ENCODE peak calls at places on chromosome 10, in five cellular contexts. One of them, this sample, is unnamed. For H3K36me3, the result is how much of the 10 kb centered on the place peaks cover.

GRCh38 chr10:44030132-44030531 is 354.8 kb downstream of the CXCL12 start:
- DNase-seq in keratinocyte: no peak
- DNase-seq in GM23248: no peak
- DNase-seq in hepatocyte: no peak
- DNase-seq in neuronal stem cell: no peak
- DNase-seq in this sample: peak

GRCh38 chr10:35526775-35527174 is 78.4 kb upstream of the GJD4 start:
- DNase-seq in hepatocyte: no peak
- DNase-seq in keratinocyte: no peak
- DNase-seq in GM23248: no peak
- DNase-seq in neuronal stem cell: no peak
- DNase-seq in this sample: no peak

GRCh38 chr10:67602268-67602950 is 93.6 kb downstream of the CTNNA3 start:
- DNase-seq in GM23248: peak
- DNase-seq in keratinocyte: no peak
- DNase-seq in hepatocyte: no peak
- DNase-seq in neuronal stem cell: no peak
- DNase-seq in this sample: no peak

GRCh38 chr10:59628965-59629364 is 80.7 kb downstream of the SLC16A9 start:
- DNase-seq in GM23248: no peak
- DNase-seq in neuronal stem cell: no peak
- DNase-seq in hepatocyte: no peak
- DNase-seq in keratinocyte: no peak
- DNase-seq in this sample: no peak

GRCh38 chr10:80265740-80266512 is 23.5 kb downstream of the MAT1A start:
- DNase-seq in GM23248: no peak
- DNase-seq in neuronal stem cell: peak
- DNase-seq in hepatocyte: no peak
- DNase-seq in keratinocyte: no peak
- DNase-seq in this sample: no peak

GRCh38 chr10:88032566-88032965 is 169.1 kb downstream of the PTEN start:
- DNase-seq in keratinocyte: no peak
- DNase-seq in GM23248: peak
- DNase-seq in neuronal stem cell: no peak
- DNase-seq in hepatocyte: no peak
- DNase-seq in this sample: no peak

GRCh38 chr10:71216363-71216695 is 4.0 kb downstream of the UNC5B start:
- DNase-seq in neuronal stem cell: no peak
- DNase-seq in keratinocyte: no peak
- DNase-seq in hepatocyte: no peak
- DNase-seq in GM23248: no peak
- DNase-seq in this sample: no peak

GRCh38 chr10:119468542-119469324 is 73.8 kb downstream of the RGS10 start:
- DNase-seq in keratinocyte: no peak
- DNase-seq in GM23248: no peak
- DNase-seq in neuronal stem cell: no peak
- DNase-seq in hepatocyte: no peak
- DNase-seq in this sample: peak

GRCh38 chr10:90437452-90437851 is 420.4 kb downstream of the HTR7 start:
- DNase-seq in neuronal stem cell: no peak
- DNase-seq in keratinocyte: no peak
- DNase-seq in hepatocyte: no peak
- DNase-seq in GM23248: no peak
- DNase-seq in this sample: no peak

DNA sequence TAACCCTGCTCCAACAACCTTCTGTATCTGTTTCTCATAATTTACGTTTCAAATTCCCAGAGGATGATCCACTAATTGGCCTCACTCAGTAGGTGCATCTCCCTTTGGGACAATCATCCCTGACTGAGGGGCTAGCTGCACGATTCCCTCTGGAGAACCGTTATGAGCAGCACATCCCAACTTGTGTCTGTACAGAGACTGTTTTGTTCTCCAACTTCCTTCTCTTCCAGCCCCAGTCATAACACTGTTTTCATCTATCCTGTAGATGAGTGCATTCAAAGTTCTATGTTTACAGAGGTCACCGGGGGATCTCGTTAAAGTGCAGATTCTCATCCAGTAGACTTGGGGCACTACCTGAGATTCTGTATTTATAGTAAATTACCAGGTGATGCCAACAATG is 187.2 kb downstream of the REEP3 start:
- DNase-seq in GM23248: no peak
- DNase-seq in hepatocyte: no peak
- DNase-seq in neuronal stem cell: no peak
- DNase-seq in keratinocyte: no peak
- DNase-seq in this sample: no peak
- H3K27ac ChIP-seq in GM23248: no peak
- H3K27ac ChIP-seq in hepatocyte: no peak
- H3K27ac ChIP-seq in neuronal stem cell: no peak
- H3K27ac ChIP-seq in keratinocyte: no peak
- H3K27ac ChIP-seq in this sample: no peak

GRCh38 chr10:7891634-7892033 is 73.3 kb downstream of the TAF3 start:
- DNase-seq in neuronal stem cell: no peak
- DNase-seq in keratinocyte: no peak
- DNase-seq in GM23248: no peak
- DNase-seq in hepatocyte: no peak
- DNase-seq in this sample: no peak

GRCh38 chr10:7889947-7890542 is 71.7 kb downstream of the TAF3 start:
- DNase-seq in hepatocyte: no peak
- DNase-seq in keratinocyte: no peak
- DNase-seq in GM23248: no peak
- DNase-seq in neuronal stem cell: no peak
- DNase-seq in this sample: no peak

GRCh38 chr10:7887417-7887816 is 69.1 kb downstream of the TAF3 start:
- DNase-seq in neuronal stem cell: no peak
- DNase-seq in keratinocyte: no peak
- DNase-seq in hepatocyte: peak
- DNase-seq in GM23248: no peak
- DNase-seq in this sample: no peak

GRCh38 chr10:7892146-7892545 is 73.8 kb downstream of the TAF3 start:
- DNase-seq in neuronal stem cell: no peak
- DNase-seq in hepatocyte: no peak
- DNase-seq in keratinocyte: no peak
- DNase-seq in GM23248: no peak
- DNase-seq in this sample: no peak

DNA sequence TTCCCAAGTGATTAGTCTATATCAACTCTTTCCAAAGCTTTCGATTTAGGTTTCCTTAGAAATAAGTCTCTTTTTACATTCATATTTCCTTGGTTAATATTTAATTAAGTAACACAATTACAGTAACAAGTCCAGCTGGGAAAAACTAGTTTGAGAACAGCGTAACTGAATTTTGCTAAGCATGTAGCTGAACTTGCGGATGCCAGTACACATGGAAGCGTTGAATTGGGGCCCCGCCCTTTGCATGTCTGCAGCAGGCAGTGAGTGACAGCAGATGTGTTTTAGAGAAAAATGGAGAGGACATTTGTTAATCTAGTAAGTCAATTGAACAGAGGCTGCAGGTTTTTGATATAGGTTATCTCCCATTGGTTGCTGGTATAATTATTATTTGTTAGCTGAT is 72.5 kb downstream of the TAF3 start:
- DNase-seq in GM23248: no peak
- DNase-seq in hepatocyte: no peak
- DNase-seq in keratinocyte: no peak
- DNase-seq in neuronal stem cell: no peak
- DNase-seq in this sample: no peak
- H3K36me3 ChIP-seq in GM23248: under half
- H3K36me3 ChIP-seq in hepatocyte: under half
- H3K36me3 ChIP-seq in keratinocyte: under half
- H3K36me3 ChIP-seq in neuronal stem cell: under half
- H3K36me3 ChIP-seq in this sample: under half

GRCh38 chr10:33418309-33418708 is 83.8 kb upstream of the NRP1 start:
- DNase-seq in GM23248: no peak
- DNase-seq in hepatocyte: no peak
- DNase-seq in neuronal stem cell: no peak
- DNase-seq in keratinocyte: no peak
- DNase-seq in this sample: no peak

GRCh38 chr10:33413093-33413442 is 78.6 kb upstream of the NRP1 start:
- DNase-seq in GM23248: no peak
- DNase-seq in neuronal stem cell: no peak
- DNase-seq in hepatocyte: no peak
- DNase-seq in keratinocyte: no peak
- DNase-seq in this sample: no peak

GRCh38 chr10:33414841-33415240 is 80.4 kb upstream of the NRP1 start:
- DNase-seq in GM23248: no peak
- DNase-seq in neuronal stem cell: no peak
- DNase-seq in keratinocyte: no peak
- DNase-seq in hepatocyte: no peak
- DNase-seq in this sample: no peak

GRCh38 chr10:33416691-33417090 is 82.2 kb upstream of the NRP1 start:
- DNase-seq in GM23248: no peak
- DNase-seq in hepatocyte: no peak
- DNase-seq in keratinocyte: no peak
- DNase-seq in neuronal stem cell: no peak
- DNase-seq in this sample: no peak

DNA sequence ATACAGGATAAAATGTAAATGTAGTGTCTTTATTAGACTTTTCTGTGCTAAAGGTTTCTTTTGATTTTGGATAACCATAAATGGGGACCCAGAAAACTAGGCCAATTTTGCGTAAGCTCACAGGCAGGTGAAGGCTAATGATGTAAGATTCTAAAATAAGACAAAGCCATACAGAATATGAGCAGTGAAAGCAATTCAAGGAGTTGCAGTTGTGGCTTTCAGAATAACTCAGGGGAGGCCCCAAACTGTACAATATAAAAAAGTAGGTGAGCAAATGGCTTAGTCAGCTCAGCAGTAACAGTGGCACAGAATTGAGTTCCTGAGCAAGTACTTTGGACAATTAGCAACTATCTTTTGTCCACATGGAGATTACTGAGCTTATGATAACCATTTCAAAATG is 81.7 kb upstream of the NRP1 start:
- DNase-seq in keratinocyte: no peak
- DNase-seq in neuronal stem cell: no peak
- DNase-seq in GM23248: no peak
- DNase-seq in hepatocyte: no peak
- DNase-seq in this sample: no peak
- H3K4me2 ChIP-seq in keratinocyte: no peak
- H3K4me2 ChIP-seq in neuronal stem cell: no peak
- H3K4me2 ChIP-seq in GM23248: no peak
- H3K4me2 ChIP-seq in hepatocyte: no peak
- H3K4me2 ChIP-seq in this sample: no peak

GRCh38 chr10:373015-373414 is 237.8 kb downstream of the ZMYND11 start:
- DNase-seq in keratinocyte: no peak
- DNase-seq in neuronal stem cell: no peak
- DNase-seq in GM23248: peak
- DNase-seq in hepatocyte: peak
- DNase-seq in this sample: no peak
- H3K27ac ChIP-seq in keratinocyte: no peak
- H3K27ac ChIP-seq in neuronal stem cell: no peak
- H3K27ac ChIP-seq in GM23248: peak
- H3K27ac ChIP-seq in hepatocyte: peak
- H3K27ac ChIP-seq in this sample: no peak

DNA sequence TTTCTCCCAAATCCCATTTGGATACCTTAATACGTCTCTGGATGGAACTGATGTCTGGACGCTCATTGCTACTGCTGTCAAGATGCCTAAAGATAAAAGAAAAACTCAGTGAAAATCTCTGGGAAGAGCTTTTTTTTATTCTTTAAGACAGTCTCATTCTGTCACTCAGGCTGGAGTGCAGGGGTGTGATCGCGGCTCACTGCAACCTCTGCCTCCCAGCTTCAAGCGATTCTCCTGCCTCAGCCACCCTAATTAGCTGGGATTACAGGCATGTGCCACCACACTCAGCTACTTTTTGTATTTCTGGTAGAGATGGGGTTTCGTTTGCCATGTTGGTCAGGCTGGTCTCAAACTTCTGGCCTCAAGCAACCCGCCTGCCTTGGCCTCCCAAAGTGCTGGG is 102.2 kb downstream of the NT5C2 start:
- DNase-seq in keratinocyte: no peak
- DNase-seq in hepatocyte: no peak
- DNase-seq in GM23248: no peak
- DNase-seq in neuronal stem cell: no peak
- DNase-seq in this sample: no peak
- H3K36me3 ChIP-seq in keratinocyte: under half
- H3K36me3 ChIP-seq in hepatocyte: under half
- H3K36me3 ChIP-seq in GM23248: half or more
- H3K36me3 ChIP-seq in neuronal stem cell: half or more
- H3K36me3 ChIP-seq in this sample: under half

DNA sequence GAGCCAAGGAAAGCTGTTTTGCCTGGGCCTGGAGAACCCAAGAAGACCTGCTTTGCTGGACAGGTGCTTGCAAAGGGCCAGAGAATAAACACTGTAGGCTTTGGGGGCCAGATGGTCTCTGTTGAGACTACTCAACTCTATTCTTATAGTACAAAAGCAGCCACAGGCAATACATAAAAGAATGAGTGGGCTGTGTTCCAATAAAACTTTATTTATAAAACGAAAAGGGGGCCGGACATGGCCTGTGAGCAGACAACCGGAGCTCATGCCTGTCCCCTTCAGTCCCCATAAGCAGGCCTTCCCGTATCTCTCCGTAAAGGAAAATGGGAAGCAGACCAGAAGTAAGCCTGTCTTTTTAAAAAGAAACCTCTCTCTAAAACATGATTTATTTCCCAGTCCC is 177.6 kb downstream of the NEURL1 start:
- DNase-seq in hepatocyte: no peak
- DNase-seq in keratinocyte: no peak
- DNase-seq in GM23248: no peak
- DNase-seq in neuronal stem cell: no peak
- DNase-seq in this sample: no peak
- H3K4me2 ChIP-seq in hepatocyte: no peak
- H3K4me2 ChIP-seq in keratinocyte: no peak
- H3K4me2 ChIP-seq in GM23248: no peak
- H3K4me2 ChIP-seq in neuronal stem cell: no peak
- H3K4me2 ChIP-seq in this sample: no peak

GRCh38 chr10:92573798-92574544 is at the start of gene IDE:
- DNase-seq in hepatocyte: peak
- DNase-seq in GM23248: peak
- DNase-seq in keratinocyte: no peak
- DNase-seq in neuronal stem cell: peak
- DNase-seq in this sample: peak

GRCh38 chr10:92573091-92573797 is 649 bp downstream of the IDE start:
- DNase-seq in keratinocyte: no peak
- DNase-seq in hepatocyte: peak
- DNase-seq in GM23248: peak
- DNase-seq in neuronal stem cell: peak
- DNase-seq in this sample: peak

GRCh38 chr10:92571649-92572048 is 2.2 kb downstream of the IDE start:
- DNase-seq in neuronal stem cell: no peak
- DNase-seq in keratinocyte: no peak
- DNase-seq in hepatocyte: no peak
- DNase-seq in GM23248: peak
- DNase-seq in this sample: no peak

GRCh38 chr10:92574545-92575377 is 868 bp upstream of the IDE start:
- DNase-seq in neuronal stem cell: peak
- DNase-seq in hepatocyte: no peak
- DNase-seq in keratinocyte: no peak
- DNase-seq in GM23248: peak
- DNase-seq in this sample: no peak

GRCh38 chr10:92572362-92573090 is 1.4 kb downstream of the IDE start:
- DNase-seq in GM23248: peak
- DNase-seq in hepatocyte: peak
- DNase-seq in keratinocyte: no peak
- DNase-seq in neuronal stem cell: no peak
- DNase-seq in this sample: no peak
- H3K27ac ChIP-seq in GM23248: peak
- H3K27ac ChIP-seq in hepatocyte: peak
- H3K27ac ChIP-seq in keratinocyte: peak
- H3K27ac ChIP-seq in neuronal stem cell: no peak
- H3K27ac ChIP-seq in this sample: peak

This sample was measured in Karpas-422.